ENCODE peak calls at places on chromosomes 13 and 19, in eight cellular contexts. One of them, this sample, is unnamed.

GRCh38 chr13:106373989-106374572 is 161.4 kb downstream of the EFNB2 start:
- DNase-seq in LNCaP clone FGC: no peak
- DNase-seq in AG10803: peak
- DNase-seq in esophagus squamous epithelium: no peak
- DNase-seq in tibial artery: no peak
- DNase-seq in neuronal stem cell: no peak
- DNase-seq in CD8-positive, alpha-beta T cell: no peak
- DNase-seq in aorta: no peak
- DNase-seq in this sample: peak

GRCh38 chr19:38715540-38715939 is 28.7 kb downstream of the CAPN12 start:
- DNase-seq in CD8-positive, alpha-beta T cell: no peak
- DNase-seq in esophagus squamous epithelium: no peak
- DNase-seq in AG10803: no peak
- DNase-seq in tibial artery: no peak
- DNase-seq in LNCaP clone FGC: no peak
- DNase-seq in aorta: no peak
- DNase-seq in neuronal stem cell: no peak
- DNase-seq in this sample: no peak

GRCh38 chr13:65330287-65330686 is 1899.8 kb downstream of the PCDH9 start:
- DNase-seq in tibial artery: no peak
- DNase-seq in neuronal stem cell: no peak
- DNase-seq in LNCaP clone FGC: no peak
- DNase-seq in CD8-positive, alpha-beta T cell: no peak
- DNase-seq in AG10803: no peak
- DNase-seq in esophagus squamous epithelium: no peak
- DNase-seq in aorta: peak
- DNase-seq in this sample: no peak

GRCh38 chr13:48790996-48791395 is 137.3 kb downstream of the CYSLTR2 start:
- DNase-seq in CD8-positive, alpha-beta T cell: no peak
- DNase-seq in esophagus squamous epithelium: no peak
- DNase-seq in aorta: no peak
- DNase-seq in LNCaP clone FGC: no peak
- DNase-seq in AG10803: no peak
- DNase-seq in neuronal stem cell: no peak
- DNase-seq in tibial artery: no peak
- DNase-seq in this sample: no peak

GRCh38 chr13:109517516-109517915 is 268.9 kb downstream of the IRS2 start:
- DNase-seq in AG10803: peak
- DNase-seq in esophagus squamous epithelium: no peak
- DNase-seq in neuronal stem cell: no peak
- DNase-seq in LNCaP clone FGC: no peak
- DNase-seq in CD8-positive, alpha-beta T cell: no peak
- DNase-seq in aorta: no peak
- DNase-seq in tibial artery: no peak
- DNase-seq in this sample: no peak

GRCh38 chr13:75812751-75813181 is 176.6 kb downstream of the LMO7 start:
- DNase-seq in neuronal stem cell: no peak
- DNase-seq in aorta: no peak
- DNase-seq in CD8-positive, alpha-beta T cell: no peak
- DNase-seq in tibial artery: no peak
- DNase-seq in LNCaP clone FGC: peak
- DNase-seq in AG10803: no peak
- DNase-seq in esophagus squamous epithelium: no peak
- DNase-seq in this sample: no peak

GRCh38 chr13:30872685-30873443 is 33.2 kb upstream of the MEDAG start:
- DNase-seq in aorta: peak
- DNase-seq in AG10803: peak
- DNase-seq in neuronal stem cell: peak
- DNase-seq in esophagus squamous epithelium: no peak
- DNase-seq in CD8-positive, alpha-beta T cell: no peak
- DNase-seq in tibial artery: peak
- DNase-seq in LNCaP clone FGC: no peak
- DNase-seq in this sample: no peak

GRCh38 chr13:106440846-106441245 is 94.6 kb downstream of the EFNB2 start:
- DNase-seq in CD8-positive, alpha-beta T cell: no peak
- DNase-seq in esophagus squamous epithelium: no peak
- DNase-seq in tibial artery: no peak
- DNase-seq in LNCaP clone FGC: no peak
- DNase-seq in AG10803: no peak
- DNase-seq in aorta: no peak
- DNase-seq in neuronal stem cell: no peak
- DNase-seq in this sample: no peak

GRCh38 chr19:36604656-36605100 is 435 bp upstream of the ZNF382 start:
- DNase-seq in aorta: peak
- DNase-seq in CD8-positive, alpha-beta T cell: peak
- DNase-seq in tibial artery: peak
- DNase-seq in esophagus squamous epithelium: no peak
- DNase-seq in neuronal stem cell: no peak
- DNase-seq in LNCaP clone FGC: no peak
- DNase-seq in AG10803: peak
- DNase-seq in this sample: peak

GRCh38 chr13:79533781-79534400 is 52.9 kb downstream of the NDFIP2 start:
- DNase-seq in aorta: no peak
- DNase-seq in CD8-positive, alpha-beta T cell: no peak
- DNase-seq in esophagus squamous epithelium: no peak
- DNase-seq in tibial artery: no peak
- DNase-seq in LNCaP clone FGC: no peak
- DNase-seq in AG10803: peak
- DNase-seq in neuronal stem cell: no peak
- DNase-seq in this sample: no peak

GRCh38 chr19:44532819-44533218 is 3.3 kb upstream of the CEACAM20 start:
- DNase-seq in aorta: no peak
- DNase-seq in CD8-positive, alpha-beta T cell: no peak
- DNase-seq in LNCaP clone FGC: no peak
- DNase-seq in neuronal stem cell: no peak
- DNase-seq in tibial artery: no peak
- DNase-seq in AG10803: no peak
- DNase-seq in esophagus squamous epithelium: no peak
- DNase-seq in this sample: no peak

GRCh38 chr19:28705008-28705407 is 507.9 kb downstream of the UQCRFS1 start:
- DNase-seq in aorta: no peak
- DNase-seq in esophagus squamous epithelium: no peak
- DNase-seq in tibial artery: no peak
- DNase-seq in neuronal stem cell: no peak
- DNase-seq in CD8-positive, alpha-beta T cell: no peak
- DNase-seq in LNCaP clone FGC: no peak
- DNase-seq in AG10803: peak
- DNase-seq in this sample: no peak

GRCh38 chr13:113448885-113449692 is 4.2 kb downstream of the ADPRHL1 start:
- DNase-seq in neuronal stem cell: no peak
- DNase-seq in LNCaP clone FGC: peak
- DNase-seq in aorta: no peak
- DNase-seq in CD8-positive, alpha-beta T cell: peak
- DNase-seq in esophagus squamous epithelium: no peak
- DNase-seq in tibial artery: no peak
- DNase-seq in AG10803: peak
- DNase-seq in this sample: peak

GRCh38 chr13:110158201-110158600 is 148.8 kb downstream of the COL4A1 start:
- DNase-seq in AG10803: no peak
- DNase-seq in tibial artery: no peak
- DNase-seq in esophagus squamous epithelium: no peak
- DNase-seq in aorta: no peak
- DNase-seq in LNCaP clone FGC: no peak
- DNase-seq in CD8-positive, alpha-beta T cell: no peak
- DNase-seq in neuronal stem cell: no peak
- DNase-seq in this sample: no peak

GRCh38 chr13:76848596-76848995 is 37.6 kb downstream of the KCTD12 start:
- DNase-seq in neuronal stem cell: no peak
- DNase-seq in LNCaP clone FGC: no peak
- DNase-seq in CD8-positive, alpha-beta T cell: no peak
- DNase-seq in tibial artery: peak
- DNase-seq in aorta: no peak
- DNase-seq in esophagus squamous epithelium: no peak
- DNase-seq in AG10803: peak
- DNase-seq in this sample: no peak

GRCh38 chr19:19642506-19643157 is 825 bp downstream of the GMIP start:
- DNase-seq in AG10803: peak
- DNase-seq in aorta: no peak
- DNase-seq in LNCaP clone FGC: no peak
- DNase-seq in neuronal stem cell: no peak
- DNase-seq in CD8-positive, alpha-beta T cell: no peak
- DNase-seq in tibial artery: no peak
- DNase-seq in esophagus squamous epithelium: no peak
- DNase-seq in this sample: peak

GRCh38 chr13:33176526-33176925 is 109.0 kb downstream of the STARD13 start:
- DNase-seq in LNCaP clone FGC: no peak
- DNase-seq in esophagus squamous epithelium: no peak
- DNase-seq in neuronal stem cell: no peak
- DNase-seq in aorta: no peak
- DNase-seq in AG10803: no peak
- DNase-seq in tibial artery: no peak
- DNase-seq in CD8-positive, alpha-beta T cell: no peak
- DNase-seq in this sample: no peak

GRCh38 chr19:39497850-39498261 is 891 bp upstream of the DLL3 start:
- DNase-seq in esophagus squamous epithelium: no peak
- DNase-seq in CD8-positive, alpha-beta T cell: no peak
- DNase-seq in tibial artery: no peak
- DNase-seq in aorta: no peak
- DNase-seq in AG10803: no peak
- DNase-seq in neuronal stem cell: peak
- DNase-seq in LNCaP clone FGC: no peak
- DNase-seq in this sample: peak

GRCh38 chr13:112990783-112991182 is 21.8 kb downstream of the MCF2L start:
- DNase-seq in tibial artery: no peak
- DNase-seq in aorta: no peak
- DNase-seq in esophagus squamous epithelium: no peak
- DNase-seq in LNCaP clone FGC: peak
- DNase-seq in neuronal stem cell: no peak
- DNase-seq in AG10803: no peak
- DNase-seq in CD8-positive, alpha-beta T cell: no peak
- DNase-seq in this sample: no peak

GRCh38 chr13:112715715-112716460 is 26.1 kb downstream of the ATP11A start:
- DNase-seq in neuronal stem cell: no peak
- DNase-seq in LNCaP clone FGC: no peak
- DNase-seq in aorta: no peak
- DNase-seq in tibial artery: no peak
- DNase-seq in CD8-positive, alpha-beta T cell: no peak
- DNase-seq in esophagus squamous epithelium: no peak
- DNase-seq in AG10803: no peak
- DNase-seq in this sample: peak

GRCh38 chr13:95684463-95684862 is 7.5 kb downstream of the DNAJC3 start:
- DNase-seq in tibial artery: no peak
- DNase-seq in LNCaP clone FGC: no peak
- DNase-seq in esophagus squamous epithelium: no peak
- DNase-seq in aorta: peak
- DNase-seq in neuronal stem cell: no peak
- DNase-seq in CD8-positive, alpha-beta T cell: no peak
- DNase-seq in AG10803: no peak
- DNase-seq in this sample: no peak

GRCh38 chr13:49357694-49358093 is 86.2 kb downstream of the CAB39L start:
- DNase-seq in tibial artery: no peak
- DNase-seq in esophagus squamous epithelium: no peak
- DNase-seq in AG10803: peak
- DNase-seq in CD8-positive, alpha-beta T cell: no peak
- DNase-seq in neuronal stem cell: no peak
- DNase-seq in aorta: no peak
- DNase-seq in LNCaP clone FGC: no peak
- DNase-seq in this sample: no peak

GRCh38 chr19:45200614-45201013 is 22.0 kb downstream of the BLOC1S3 start:
- DNase-seq in tibial artery: no peak
- DNase-seq in esophagus squamous epithelium: no peak
- DNase-seq in neuronal stem cell: no peak
- DNase-seq in AG10803: peak
- DNase-seq in aorta: no peak
- DNase-seq in CD8-positive, alpha-beta T cell: no peak
- DNase-seq in LNCaP clone FGC: no peak
- DNase-seq in this sample: no peak

DNA sequence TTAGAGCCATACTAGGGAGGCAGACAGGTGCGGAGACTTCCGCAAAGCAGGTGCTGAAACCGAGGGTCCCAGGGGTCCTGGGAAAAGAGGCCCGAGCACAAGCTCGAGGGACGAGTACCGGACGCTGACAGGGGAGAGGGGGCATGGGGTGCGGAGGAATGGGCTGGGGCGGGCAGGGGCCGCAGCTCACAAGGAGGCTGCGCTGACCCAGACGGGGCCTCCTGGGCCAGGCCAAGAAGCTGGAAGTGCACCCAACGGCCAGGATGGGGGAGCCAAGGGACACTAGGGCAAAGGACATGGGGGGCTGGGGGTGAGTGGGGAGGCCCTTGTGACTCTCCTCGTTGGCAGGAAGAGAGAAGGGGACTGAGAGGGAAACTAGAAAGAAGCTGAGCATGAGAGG is 1.8 kb downstream of the POLR2E start:
- DNase-seq in LNCaP clone FGC: no peak
- DNase-seq in esophagus squamous epithelium: no peak
- DNase-seq in AG10803: no peak
- DNase-seq in tibial artery: no peak
- DNase-seq in aorta: no peak
- DNase-seq in CD8-positive, alpha-beta T cell: no peak
- DNase-seq in neuronal stem cell: no peak
- DNase-seq in this sample: no peak
- H3K4me3 ChIP-seq in LNCaP clone FGC: peak
- H3K4me3 ChIP-seq in esophagus squamous epithelium: no peak
- H3K4me3 ChIP-seq in AG10803: peak
- H3K4me3 ChIP-seq in tibial artery: no peak
- H3K4me3 ChIP-seq in aorta: no peak
- H3K4me3 ChIP-seq in CD8-positive, alpha-beta T cell: no peak
- H3K4me3 ChIP-seq in neuronal stem cell: peak
- H3K4me3 ChIP-seq in this sample: no peak

GRCh38 chr19:4693078-4693350 is 22.9 kb upstream of the MYDGF start:
- DNase-seq in CD8-positive, alpha-beta T cell: no peak
- DNase-seq in neuronal stem cell: no peak
- DNase-seq in tibial artery: no peak
- DNase-seq in AG10803: no peak
- DNase-seq in aorta: no peak
- DNase-seq in LNCaP clone FGC: no peak
- DNase-seq in esophagus squamous epithelium: no peak
- DNase-seq in this sample: no peak
- H3K4me3 ChIP-seq in CD8-positive, alpha-beta T cell: no peak
- H3K4me3 ChIP-seq in neuronal stem cell: no peak
- H3K4me3 ChIP-seq in tibial artery: no peak
- H3K4me3 ChIP-seq in AG10803: no peak
- H3K4me3 ChIP-seq in aorta: no peak
- H3K4me3 ChIP-seq in LNCaP clone FGC: no peak
- H3K4me3 ChIP-seq in esophagus squamous epithelium: no peak
- H3K4me3 ChIP-seq in this sample: no peak

DNA sequence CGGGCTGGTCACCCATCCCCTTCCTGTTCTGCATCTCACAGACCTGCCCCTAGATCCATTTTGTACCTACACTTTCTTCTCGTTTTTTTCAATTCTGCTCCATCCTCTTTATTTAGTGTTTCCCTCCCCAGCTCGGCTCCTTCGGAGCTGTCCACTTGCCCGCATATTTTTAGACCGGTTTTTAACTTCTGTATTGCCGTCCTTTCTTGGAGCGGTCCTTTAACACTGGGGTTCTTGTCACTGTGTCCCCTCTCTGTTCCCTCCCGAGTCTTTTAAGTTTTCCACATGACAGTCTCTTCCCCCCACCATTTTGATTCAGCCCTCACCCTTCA is 1.7 kb downstream of the ARHGAP35 start:
- DNase-seq in neuronal stem cell: no peak
- DNase-seq in tibial artery: no peak
- DNase-seq in AG10803: no peak
- DNase-seq in esophagus squamous epithelium: no peak
- DNase-seq in CD8-positive, alpha-beta T cell: no peak
- DNase-seq in LNCaP clone FGC: no peak
- DNase-seq in aorta: no peak
- DNase-seq in this sample: no peak
- H3K4me3 ChIP-seq in neuronal stem cell: peak
- H3K4me3 ChIP-seq in tibial artery: peak
- H3K4me3 ChIP-seq in AG10803: peak
- H3K4me3 ChIP-seq in esophagus squamous epithelium: peak
- H3K4me3 ChIP-seq in CD8-positive, alpha-beta T cell: peak
- H3K4me3 ChIP-seq in LNCaP clone FGC: peak
- H3K4me3 ChIP-seq in aorta: peak
- H3K4me3 ChIP-seq in this sample: peak

GRCh38 chr19:31626941-31627340 is 277.7 kb upstream of the TSHZ3 start:
- DNase-seq in aorta: no peak
- DNase-seq in LNCaP clone FGC: no peak
- DNase-seq in CD8-positive, alpha-beta T cell: no peak
- DNase-seq in esophagus squamous epithelium: no peak
- DNase-seq in neuronal stem cell: no peak
- DNase-seq in AG10803: no peak
- DNase-seq in tibial artery: no peak
- DNase-seq in this sample: no peak
- H3K4me3 ChIP-seq in aorta: no peak
- H3K4me3 ChIP-seq in LNCaP clone FGC: no peak
- H3K4me3 ChIP-seq in CD8-positive, alpha-beta T cell: no peak
- H3K4me3 ChIP-seq in esophagus squamous epithelium: no peak
- H3K4me3 ChIP-seq in neuronal stem cell: no peak
- H3K4me3 ChIP-seq in AG10803: no peak
- H3K4me3 ChIP-seq in tibial artery: no peak
- H3K4me3 ChIP-seq in this sample: no peak

This sample was measured in GM12865.